ENCODE peak calls at places on chromosomes 13 and 19, in seven cellular contexts. One of them, this sample, is unnamed.

GRCh38 chr19:34664168-34664567 is 12.8 kb downstream of the SCGB2B2 start:
- DNase-seq in activated CD4-positive, alpha-beta T cell treated with anti-CD3 and anti-CD28 coated beads, Interleukin-2, amount 10 ng/mL, durations not matched to agents 7 days and 5 days: no peak
- DNase-seq in astrocyte of the cerebellum: no peak
- DNase-seq in T-helper 1 cell: no peak
- DNase-seq in activated CD4-positive, CD25-positive, alpha-beta regulatory T cell: no peak
- DNase-seq in LHCN-M2: no peak
- DNase-seq in effector memory CD4-positive, alpha-beta T cell: no peak
- DNase-seq in this sample: no peak

GRCh38 chr13:25971499-25972145 is 80.2 kb downstream of the SHISA2 start:
- DNase-seq in T-helper 1 cell: peak; percentile 17
- DNase-seq in astrocyte of the cerebellum: no peak
- DNase-seq in effector memory CD4-positive, alpha-beta T cell: peak; percentile 24
- DNase-seq in activated CD4-positive, alpha-beta T cell treated with anti-CD3 and anti-CD28 coated beads, Interleukin-2, amount 10 ng/mL, durations not matched to agents 7 days and 5 days: peak; percentile 40
- DNase-seq in LHCN-M2: no peak
- DNase-seq in activated CD4-positive, CD25-positive, alpha-beta regulatory T cell: no peak
- DNase-seq in this sample: no peak

GRCh38 chr19:9622531-9622930 is 1.5 kb upstream of the ZNF561 start:
- DNase-seq in effector memory CD4-positive, alpha-beta T cell: no peak
- DNase-seq in activated CD4-positive, CD25-positive, alpha-beta regulatory T cell: no peak
- DNase-seq in T-helper 1 cell: no peak
- DNase-seq in astrocyte of the cerebellum: no peak
- DNase-seq in LHCN-M2: peak; percentile 26
- DNase-seq in activated CD4-positive, alpha-beta T cell treated with anti-CD3 and anti-CD28 coated beads, Interleukin-2, amount 10 ng/mL, durations not matched to agents 7 days and 5 days: no peak
- DNase-seq in this sample: no peak

GRCh38 chr13:103941506-103942148 is 875.4 kb upstream of the SLC10A2 start:
- DNase-seq in astrocyte of the cerebellum: no peak
- DNase-seq in effector memory CD4-positive, alpha-beta T cell: no peak
- DNase-seq in activated CD4-positive, alpha-beta T cell treated with anti-CD3 and anti-CD28 coated beads, Interleukin-2, amount 10 ng/mL, durations not matched to agents 7 days and 5 days: no peak
- DNase-seq in activated CD4-positive, CD25-positive, alpha-beta regulatory T cell: no peak
- DNase-seq in T-helper 1 cell: no peak
- DNase-seq in LHCN-M2: no peak
- DNase-seq in this sample: no peak

GRCh38 chr13:30690282-30691188 is 44.8 kb upstream of the ALOX5AP start:
- DNase-seq in T-helper 1 cell: no peak
- DNase-seq in activated CD4-positive, CD25-positive, alpha-beta regulatory T cell: no peak
- DNase-seq in LHCN-M2: peak; percentile 97
- DNase-seq in effector memory CD4-positive, alpha-beta T cell: no peak
- DNase-seq in astrocyte of the cerebellum: peak; percentile 82
- DNase-seq in activated CD4-positive, alpha-beta T cell treated with anti-CD3 and anti-CD28 coated beads, Interleukin-2, amount 10 ng/mL, durations not matched to agents 7 days and 5 days: peak; percentile 43
- DNase-seq in this sample: peak; percentile 96

GRCh38 chr19:31039151-31039550 is 310.1 kb downstream of the TSHZ3 start:
- DNase-seq in astrocyte of the cerebellum: no peak
- DNase-seq in T-helper 1 cell: no peak
- DNase-seq in activated CD4-positive, CD25-positive, alpha-beta regulatory T cell: no peak
- DNase-seq in LHCN-M2: no peak
- DNase-seq in effector memory CD4-positive, alpha-beta T cell: no peak
- DNase-seq in activated CD4-positive, alpha-beta T cell treated with anti-CD3 and anti-CD28 coated beads, Interleukin-2, amount 10 ng/mL, durations not matched to agents 7 days and 5 days: no peak
- DNase-seq in this sample: no peak

GRCh38 chr19:10819124-10820060 is 16.6 kb downstream of the TMED1 start:
- DNase-seq in T-helper 1 cell: no peak
- DNase-seq in astrocyte of the cerebellum: no peak
- DNase-seq in activated CD4-positive, alpha-beta T cell treated with anti-CD3 and anti-CD28 coated beads, Interleukin-2, amount 10 ng/mL, durations not matched to agents 7 days and 5 days: no peak
- DNase-seq in LHCN-M2: no peak
- DNase-seq in effector memory CD4-positive, alpha-beta T cell: no peak
- DNase-seq in activated CD4-positive, CD25-positive, alpha-beta regulatory T cell: no peak
- DNase-seq in this sample: no peak

GRCh38 chr13:102003848-102004570 is 397.8 kb downstream of the FGF14 start:
- DNase-seq in LHCN-M2: no peak
- DNase-seq in activated CD4-positive, CD25-positive, alpha-beta regulatory T cell: no peak
- DNase-seq in T-helper 1 cell: no peak
- DNase-seq in astrocyte of the cerebellum: no peak
- DNase-seq in activated CD4-positive, alpha-beta T cell treated with anti-CD3 and anti-CD28 coated beads, Interleukin-2, amount 10 ng/mL, durations not matched to agents 7 days and 5 days: no peak
- DNase-seq in effector memory CD4-positive, alpha-beta T cell: no peak
- DNase-seq in this sample: peak; percentile 4

GRCh38 chr13:20349564-20350379 is 117.7 kb upstream of the GJB6 start:
- DNase-seq in activated CD4-positive, CD25-positive, alpha-beta regulatory T cell: no peak
- DNase-seq in T-helper 1 cell: no peak
- DNase-seq in activated CD4-positive, alpha-beta T cell treated with anti-CD3 and anti-CD28 coated beads, Interleukin-2, amount 10 ng/mL, durations not matched to agents 7 days and 5 days: no peak
- DNase-seq in LHCN-M2: no peak
- DNase-seq in astrocyte of the cerebellum: no peak
- DNase-seq in effector memory CD4-positive, alpha-beta T cell: no peak
- DNase-seq in this sample: no peak

GRCh38 chr19:6065685-6066365 is 44.5 kb downstream of the RFX2 start:
- DNase-seq in LHCN-M2: peak; percentile 65
- DNase-seq in astrocyte of the cerebellum: no peak
- DNase-seq in T-helper 1 cell: peak; percentile 37
- DNase-seq in activated CD4-positive, alpha-beta T cell treated with anti-CD3 and anti-CD28 coated beads, Interleukin-2, amount 10 ng/mL, durations not matched to agents 7 days and 5 days: peak; percentile 17
- DNase-seq in effector memory CD4-positive, alpha-beta T cell: peak; percentile 47
- DNase-seq in activated CD4-positive, CD25-positive, alpha-beta regulatory T cell: peak; percentile 23
- DNase-seq in this sample: peak; percentile 85

GRCh38 chr13:21216332-21216731 is 39.9 kb downstream of the MRPL57 start:
- DNase-seq in effector memory CD4-positive, alpha-beta T cell: no peak
- DNase-seq in activated CD4-positive, CD25-positive, alpha-beta regulatory T cell: no peak
- DNase-seq in activated CD4-positive, alpha-beta T cell treated with anti-CD3 and anti-CD28 coated beads, Interleukin-2, amount 10 ng/mL, durations not matched to agents 7 days and 5 days: no peak
- DNase-seq in astrocyte of the cerebellum: no peak
- DNase-seq in LHCN-M2: no peak
- DNase-seq in T-helper 1 cell: no peak
- DNase-seq in this sample: peak; percentile 16

This sample was measured in GM23248.